ENCODE peak calls at places on chromosomes 3 and 15, in nine cellular contexts. A is right lobe of liver; Q is right cardiac atrium; T is CD8-positive, alpha-beta T cell; V is esophagus squamous epithelium; I is suprapubic skin; O is PC-9; N is hepatocyte; X is cardiac muscle cell. B is an unnamed sample.

GRCh38 chr3:194137314-194138097 is 1.6 kb downstream of the HES1 start:
- DNase-seq in A (peak), Q (peak), T (peak), V (no peak), I (no peak), O (peak), N (peak), X (peak), B (no peak)

GRCh38 chr15:60062826-60063225 is 58.7 kb downstream of the FOXB1 start:
- DNase-seq in A (no peak), Q (no peak), T (no peak), V (no peak), I (no peak), O (no peak), N (no peak), X (peak), B (no peak)

GRCh38 chr3:64623125-64623524 is 64.7 kb downstream of the ADAMTS9 start:
- DNase-seq in A (no peak), Q (no peak), T (no peak), V (no peak), I (no peak), O (no peak), N (no peak), X (peak), B (no peak)

GRCh38 chr15:58182460-58183163 is 44.4 kb downstream of the AQP9 start:
- DNase-seq in A (no peak), Q (peak), T (peak), V (no peak), I (no peak), O (no peak), N (peak), X (peak), B (peak)

GRCh38 chr3:5563537-5564277 is 376.2 kb downstream of the EDEM1 start:
- DNase-seq in A (no peak), Q (no peak), T (no peak), V (no peak), I (no peak), O (no peak), N (no peak), X (no peak), B (no peak)

GRCh38 chr3:175477651-175478224 is 618.6 kb downstream of the NAALADL2 start:
- DNase-seq in A (no peak), Q (no peak), T (no peak), V (no peak), I (no peak), O (no peak), N (no peak), X (no peak), B (no peak)

GRCh38 chr15:70190965-70191364 is 93.2 kb upstream of the TLE3 start:
- DNase-seq in A (no peak), Q (no peak), T (no peak), V (no peak), I (no peak), O (no peak), N (no peak), X (no peak), B (no peak)

GRCh38 chr15:76253851-76254440 is 57.3 kb downstream of the ETFA start:
- DNase-seq in A (no peak), Q (no peak), T (no peak), V (no peak), I (no peak), O (no peak), N (no peak), X (peak), B (no peak)

GRCh38 chr3:20741381-20741780 is 555.4 kb upstream of the SGO1 start:
- DNase-seq in A (no peak), Q (no peak), T (no peak), V (no peak), I (no peak), O (no peak), N (no peak), X (no peak), B (no peak)

GRCh38 chr3:151568095-151568685 is 107.3 kb upstream of the IGSF10 start:
- DNase-seq in A (no peak), Q (no peak), T (no peak), V (no peak), I (no peak), O (no peak), N (no peak), X (peak), B (no peak)

DNA sequence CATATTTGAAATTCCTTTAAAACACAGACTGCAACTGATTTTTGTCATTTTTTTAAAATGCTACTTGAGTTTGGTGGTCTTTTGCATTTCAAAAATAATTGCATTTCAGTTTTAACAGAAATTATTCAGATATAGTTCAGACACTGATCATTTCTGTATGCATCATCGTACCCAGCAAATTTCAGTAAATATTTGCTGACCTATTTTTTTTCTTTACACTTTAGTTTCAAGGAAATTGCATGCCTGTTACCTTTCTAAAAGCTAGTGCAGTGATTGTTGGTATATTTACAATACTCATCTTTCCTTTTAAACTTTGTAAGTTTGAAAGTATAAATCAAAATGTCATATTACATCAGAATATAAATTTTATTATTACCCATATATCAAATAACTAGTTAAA is 32.4 kb downstream of the ALCAM start:
- DNase-seq in A (no peak), Q (no peak), T (no peak), V (no peak), I (no peak), O (no peak), N (no peak), X (no peak), B (no peak)
- H3K27ac ChIP-seq in A (no peak), Q (no peak), T (no peak), V (no peak), I (no peak), O (no peak), N (no peak), X (no peak), B (no peak)

GRCh38 chr3:50737511-50738251 is 63.0 kb downstream of the DOCK3 start:
- DNase-seq in A (no peak), Q (no peak), T (no peak), V (no peak), I (no peak), O (no peak), N (no peak), X (no peak), B (no peak)

GRCh38 chr3:50734985-50735384 is 60.3 kb downstream of the DOCK3 start:
- DNase-seq in A (no peak), Q (no peak), T (no peak), V (no peak), I (no peak), O (no peak), N (no peak), X (no peak), B (no peak)

GRCh38 chr3:50738252-50738598 is 63.5 kb downstream of the DOCK3 start:
- DNase-seq in A (no peak), Q (no peak), T (no peak), V (no peak), I (no peak), O (no peak), N (no peak), X (no peak), B (no peak)
- H3K27ac ChIP-seq in A (no peak), Q (no peak), T (no peak), V (no peak), I (no peak), O (no peak), N (no peak), X (no peak), B (no peak)

DNA sequence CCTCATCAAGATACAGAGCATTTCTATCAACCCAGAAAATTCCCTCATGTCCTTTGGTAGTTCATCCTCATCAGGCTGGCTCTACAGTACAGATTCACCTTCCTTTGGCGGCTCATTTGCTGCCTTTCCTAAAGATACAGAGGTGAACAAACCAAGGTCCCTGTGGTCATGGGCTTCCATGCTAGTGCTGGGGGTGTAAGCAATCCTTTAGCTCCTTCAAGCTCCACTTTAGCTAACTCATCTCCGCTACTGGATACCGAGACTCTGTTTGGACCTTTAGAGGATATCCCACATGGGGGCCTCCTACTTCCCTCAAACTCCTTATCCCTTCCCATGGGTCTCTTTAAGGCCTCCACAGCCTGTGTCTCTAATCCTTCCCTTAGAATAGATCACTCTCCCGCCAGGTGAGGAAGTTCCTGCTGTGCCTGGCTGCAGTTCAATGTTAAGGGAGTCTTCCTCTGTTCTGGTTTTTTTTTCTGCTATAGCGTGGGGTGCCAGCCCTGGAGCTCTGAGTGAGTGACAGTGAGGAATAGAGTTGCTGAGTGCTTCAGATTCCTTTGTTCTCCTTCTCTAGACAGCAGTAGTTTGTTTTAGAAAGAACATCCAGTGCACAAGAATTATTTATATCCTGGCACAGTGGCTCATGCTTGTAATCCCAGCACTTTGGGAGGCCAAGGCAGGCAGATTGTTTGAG is 30.7 kb downstream of the CLEC3B start:
- DNase-seq in A (no peak), Q (no peak), T (no peak), V (no peak), I (no peak), O (peak), N (no peak), X (no peak), B (no peak)
- H3K27ac ChIP-seq in A (no peak), Q (peak), T (no peak), V (peak), I (no peak), O (peak), N (peak), X (no peak), B (no peak)

GRCh38 chr3:31035681-31036080 is 141.2 kb upstream of the GADL1 start:
- DNase-seq in A (no peak), Q (no peak), T (no peak), V (no peak), I (no peak), O (no peak), N (no peak), X (no peak), B (no peak)

GRCh38 chr3:31041161-31041978 is 146.9 kb upstream of the GADL1 start:
- DNase-seq in A (no peak), Q (no peak), T (no peak), V (no peak), I (no peak), O (peak), N (peak), X (peak), B (peak)

GRCh38 chr3:31043184-31043819 is 148.8 kb upstream of the GADL1 start:
- DNase-seq in A (no peak), Q (peak), T (no peak), V (no peak), I (no peak), O (no peak), N (no peak), X (peak), B (no peak)

GRCh38 chr3:31039145-31039544 is 144.7 kb upstream of the GADL1 start:
- DNase-seq in A (no peak), Q (no peak), T (no peak), V (no peak), I (no peak), O (no peak), N (no peak), X (no peak), B (no peak)

DNA sequence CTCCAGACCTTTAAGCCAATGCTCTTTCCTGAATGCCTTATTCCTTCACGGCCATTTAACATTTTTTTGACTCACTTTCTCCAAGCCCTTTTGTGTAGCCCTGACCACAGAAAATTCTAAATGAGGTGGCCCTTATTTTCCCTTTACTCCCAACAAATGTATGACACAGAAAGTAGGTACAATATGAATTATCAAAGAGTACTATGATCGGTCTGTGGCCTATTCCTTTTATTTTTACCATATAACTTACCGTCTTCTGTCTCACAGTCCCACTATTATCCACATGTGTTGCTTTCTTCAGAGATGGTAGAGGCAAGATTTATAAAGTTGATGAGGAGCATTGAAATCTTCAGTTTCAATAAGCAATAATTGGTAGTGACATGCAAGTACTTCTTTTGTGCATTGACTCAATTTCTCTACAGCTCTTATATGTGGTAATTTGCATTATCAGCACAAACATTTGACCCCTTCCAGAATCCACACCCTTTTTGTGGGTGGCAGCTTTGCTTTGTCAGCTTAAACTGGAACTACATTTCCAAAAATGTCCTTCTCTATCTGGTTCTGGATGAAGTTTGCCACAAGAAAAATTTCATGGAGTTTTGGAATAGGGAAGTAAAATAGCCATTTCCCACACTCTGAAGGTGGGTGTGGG is 143.8 kb upstream of the GADL1 start:
- DNase-seq in A (no peak), Q (no peak), T (no peak), V (no peak), I (no peak), O (no peak), N (no peak), X (no peak), B (no peak)
- H3K27ac ChIP-seq in A (no peak), Q (no peak), T (no peak), V (no peak), I (no peak), O (no peak), N (no peak), X (no peak), B (no peak)

GRCh38 chr15:81295466-81296145 is 28.3 kb downstream of the STARD5 start:
- DNase-seq in A (no peak), Q (no peak), T (no peak), V (no peak), I (no peak), O (no peak), N (no peak), X (no peak), B (no peak)
- H3K27ac ChIP-seq in A (no peak), Q (no peak), T (peak), V (peak), I (peak), O (no peak), N (no peak), X (no peak), B (no peak)

DNA sequence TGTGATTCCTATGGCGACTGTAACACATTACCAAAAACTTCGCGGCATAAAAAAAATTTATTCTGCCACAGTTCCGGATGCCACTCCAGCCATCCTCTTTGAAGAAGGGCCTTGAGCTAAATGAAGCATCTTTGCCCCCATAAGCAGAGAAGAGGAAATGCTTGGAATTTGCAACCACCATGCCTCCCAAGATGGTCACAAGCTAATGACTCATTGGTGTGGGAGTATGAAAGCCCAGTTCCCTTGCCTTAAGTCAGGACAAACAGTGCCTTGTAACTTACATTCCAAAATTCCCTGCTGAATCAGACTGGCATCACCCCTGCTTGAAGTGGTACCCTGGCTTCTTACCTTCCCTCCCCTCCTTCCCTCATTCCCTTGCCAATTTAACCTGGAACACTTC is 1077.4 kb downstream of the EPHA3 start:
- DNase-seq in A (no peak), Q (no peak), T (no peak), V (no peak), I (no peak), O (no peak), N (no peak), X (peak), B (no peak)
- H3K27ac ChIP-seq in A (no peak), Q (no peak), T (no peak), V (no peak), I (no peak), O (no peak), N (no peak), X (no peak), B (no peak)

DNA sequence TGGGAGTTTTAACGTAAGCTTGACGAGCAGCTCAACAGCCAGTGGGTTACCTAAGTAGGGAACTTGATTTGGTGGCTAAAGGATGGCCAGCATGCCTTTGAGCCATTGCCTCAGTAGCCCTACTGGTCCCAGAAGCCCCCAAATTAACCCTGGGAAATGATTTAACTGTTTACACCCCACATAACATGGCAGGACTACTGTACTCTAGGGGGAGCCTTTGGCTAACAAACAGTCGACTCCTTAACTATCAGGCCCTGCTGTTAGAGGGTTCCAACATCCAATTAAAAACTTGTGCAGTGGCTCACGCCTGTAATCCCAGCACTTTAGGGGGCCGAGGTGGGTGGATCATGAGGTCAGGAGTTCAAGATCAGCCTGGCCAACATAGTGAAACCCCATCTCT is 9.4 kb upstream of the SMCO1 start:
- DNase-seq in A (no peak), Q (no peak), T (no peak), V (no peak), I (no peak), O (no peak), N (no peak), X (no peak), B (no peak)
- H3K27ac ChIP-seq in A (no peak), Q (no peak), T (no peak), V (no peak), I (no peak), O (no peak), N (no peak), X (no peak), B (no peak)

B was measured in iPS DF 6.9.